ENCODE peak calls at places on chromosomes 12 and 14, in eight cellular contexts. One of them, this sample, is unnamed.

GRCh38 chr14:49861581-49861922 is 9.0 kb upstream of the NEMF start:
- DNase-seq in PC-3: peak; percentile 68
- DNase-seq in aorta: peak; percentile 74
- DNase-seq in mammary epithelial cell: peak; percentile 64
- DNase-seq in hepatocyte: peak; percentile 72
- DNase-seq in naive thymus-derived CD4-positive, alpha-beta T cell: peak; percentile 41
- DNase-seq in transverse colon: peak; percentile 73
- DNase-seq in A673: peak; percentile 80
- DNase-seq in this sample: peak; percentile 85

GRCh38 chr12:124847675-124848074 is 16.0 kb downstream of the SCARB1 start:
- DNase-seq in PC-3: no peak
- DNase-seq in aorta: no peak
- DNase-seq in mammary epithelial cell: peak; percentile 43
- DNase-seq in hepatocyte: no peak
- DNase-seq in naive thymus-derived CD4-positive, alpha-beta T cell: no peak
- DNase-seq in transverse colon: no peak
- DNase-seq in A673: no peak
- DNase-seq in this sample: no peak

GRCh38 chr12:110546339-110546738 is 36.8 kb downstream of the PPTC7 start:
- DNase-seq in PC-3: peak; percentile 97
- DNase-seq in aorta: no peak
- DNase-seq in mammary epithelial cell: peak; percentile 92
- DNase-seq in hepatocyte: peak; percentile 8
- DNase-seq in naive thymus-derived CD4-positive, alpha-beta T cell: no peak
- DNase-seq in transverse colon: no peak
- DNase-seq in A673: peak; percentile 54
- DNase-seq in this sample: peak; percentile 76

GRCh38 chr12:93378373-93379310 is 917 bp downstream of the NUDT4 start:
- DNase-seq in PC-3: peak; percentile 51
- DNase-seq in aorta: peak; percentile 63
- DNase-seq in mammary epithelial cell: peak; percentile 66
- DNase-seq in hepatocyte: peak; percentile 59
- DNase-seq in naive thymus-derived CD4-positive, alpha-beta T cell: peak; percentile 47
- DNase-seq in transverse colon: peak; percentile 46
- DNase-seq in A673: peak; percentile 70
- DNase-seq in this sample: peak; percentile 82

GRCh38 chr12:109818900-109819500 is 14.2 kb downstream of the TRPV4 start:
- DNase-seq in PC-3: peak; percentile 91
- DNase-seq in aorta: no peak
- DNase-seq in mammary epithelial cell: peak; percentile 95
- DNase-seq in hepatocyte: no peak
- DNase-seq in naive thymus-derived CD4-positive, alpha-beta T cell: no peak
- DNase-seq in transverse colon: no peak
- DNase-seq in A673: no peak
- DNase-seq in this sample: peak; percentile 84

GRCh38 chr14:102594514-102595175 is 2.2 kb downstream of the RCOR1 start:
- DNase-seq in PC-3: peak; percentile 79
- DNase-seq in aorta: peak; percentile 80
- DNase-seq in mammary epithelial cell: peak; percentile 61
- DNase-seq in hepatocyte: peak; percentile 80
- DNase-seq in naive thymus-derived CD4-positive, alpha-beta T cell: no peak
- DNase-seq in transverse colon: peak; percentile 85
- DNase-seq in A673: peak; percentile 83
- DNase-seq in this sample: peak; percentile 90

GRCh38 chr12:14993537-14994266 is 20.9 kb downstream of the PDE6H start:
- DNase-seq in PC-3: peak; percentile 25
- DNase-seq in aorta: peak; percentile 59
- DNase-seq in mammary epithelial cell: no peak
- DNase-seq in hepatocyte: peak; percentile 18
- DNase-seq in naive thymus-derived CD4-positive, alpha-beta T cell: no peak
- DNase-seq in transverse colon: no peak
- DNase-seq in A673: no peak
- DNase-seq in this sample: peak; percentile 32

GRCh38 chr12:84661732-84662326 is 250.8 kb downstream of the SLC6A15 start:
- DNase-seq in PC-3: peak; percentile 55
- DNase-seq in aorta: no peak
- DNase-seq in mammary epithelial cell: peak; percentile 32
- DNase-seq in hepatocyte: no peak
- DNase-seq in naive thymus-derived CD4-positive, alpha-beta T cell: no peak
- DNase-seq in transverse colon: no peak
- DNase-seq in A673: no peak
- DNase-seq in this sample: peak; percentile 55

GRCh38 chr14:103871596-103872480 is 24.5 kb upstream of the PPP1R13B start:
- DNase-seq in PC-3: no peak
- DNase-seq in aorta: peak; percentile 68
- DNase-seq in mammary epithelial cell: no peak
- DNase-seq in hepatocyte: peak; percentile 54
- DNase-seq in naive thymus-derived CD4-positive, alpha-beta T cell: peak; percentile 56
- DNase-seq in transverse colon: peak; percentile 89
- DNase-seq in A673: no peak
- DNase-seq in this sample: no peak

GRCh38 chr12:54984602-54985376 is at the start of gene TESPA1:
- DNase-seq in PC-3: no peak
- DNase-seq in aorta: peak; percentile 80
- DNase-seq in mammary epithelial cell: no peak
- DNase-seq in hepatocyte: no peak
- DNase-seq in naive thymus-derived CD4-positive, alpha-beta T cell: peak; percentile 55
- DNase-seq in transverse colon: peak; percentile 71
- DNase-seq in A673: no peak
- DNase-seq in this sample: no peak

GRCh38 chr12:132244724-132245295 is 84.6 kb downstream of the GALNT9 start:
- DNase-seq in PC-3: no peak
- DNase-seq in aorta: peak; percentile 28
- DNase-seq in mammary epithelial cell: no peak
- DNase-seq in hepatocyte: no peak
- DNase-seq in naive thymus-derived CD4-positive, alpha-beta T cell: no peak
- DNase-seq in transverse colon: no peak
- DNase-seq in A673: no peak
- DNase-seq in this sample: no peak

GRCh38 chr12:565589-566105 is 97.6 kb downstream of the NINJ2 start:
- DNase-seq in PC-3: no peak
- DNase-seq in aorta: peak; percentile 37
- DNase-seq in mammary epithelial cell: no peak
- DNase-seq in hepatocyte: no peak
- DNase-seq in naive thymus-derived CD4-positive, alpha-beta T cell: no peak
- DNase-seq in transverse colon: no peak
- DNase-seq in A673: no peak
- DNase-seq in this sample: no peak

GRCh38 chr14:72679591-72680151 is 214.2 kb downstream of the DPF3 start:
- DNase-seq in PC-3: no peak
- DNase-seq in aorta: no peak
- DNase-seq in mammary epithelial cell: no peak
- DNase-seq in hepatocyte: no peak
- DNase-seq in naive thymus-derived CD4-positive, alpha-beta T cell: no peak
- DNase-seq in transverse colon: no peak
- DNase-seq in A673: no peak
- DNase-seq in this sample: no peak

GRCh38 chr14:36655963-36656768 is 5.5 kb upstream of the PAX9 start:
- DNase-seq in PC-3: peak; percentile 77
- DNase-seq in aorta: no peak
- DNase-seq in mammary epithelial cell: no peak
- DNase-seq in hepatocyte: peak; percentile 37
- DNase-seq in naive thymus-derived CD4-positive, alpha-beta T cell: no peak
- DNase-seq in transverse colon: peak; percentile 32
- DNase-seq in A673: peak; percentile 93
- DNase-seq in this sample: peak; percentile 92

GRCh38 chr12:53053223-53054111 is 3.6 kb downstream of the TNS2 start:
- DNase-seq in PC-3: peak; percentile 87
- DNase-seq in aorta: peak; percentile 68
- DNase-seq in mammary epithelial cell: peak; percentile 72
- DNase-seq in hepatocyte: peak; percentile 86
- DNase-seq in naive thymus-derived CD4-positive, alpha-beta T cell: peak; percentile 45
- DNase-seq in transverse colon: peak; percentile 90
- DNase-seq in A673: no peak
- DNase-seq in this sample: peak; percentile 53

GRCh38 chr12:53052419-53053222 is 2.8 kb downstream of the TNS2 start:
- DNase-seq in PC-3: peak; percentile 72
- DNase-seq in aorta: peak; percentile 94
- DNase-seq in mammary epithelial cell: peak; percentile 51
- DNase-seq in hepatocyte: peak; percentile 65
- DNase-seq in naive thymus-derived CD4-positive, alpha-beta T cell: no peak
- DNase-seq in transverse colon: peak; percentile 90
- DNase-seq in A673: no peak
- DNase-seq in this sample: peak; percentile 92

GRCh38 chr12:53051058-53051880 is 1.4 kb downstream of the TNS2 start:
- DNase-seq in PC-3: no peak
- DNase-seq in aorta: peak; percentile 79
- DNase-seq in mammary epithelial cell: no peak
- DNase-seq in hepatocyte: peak; percentile 74
- DNase-seq in naive thymus-derived CD4-positive, alpha-beta T cell: no peak
- DNase-seq in transverse colon: peak; percentile 57
- DNase-seq in A673: no peak
- DNase-seq in this sample: peak; percentile 84

GRCh38 chr12:53050426-53051057 is 677 bp downstream of the TNS2 start:
- DNase-seq in PC-3: no peak
- DNase-seq in aorta: no peak
- DNase-seq in mammary epithelial cell: no peak
- DNase-seq in hepatocyte: no peak
- DNase-seq in naive thymus-derived CD4-positive, alpha-beta T cell: no peak
- DNase-seq in transverse colon: peak; percentile 7
- DNase-seq in A673: no peak
- DNase-seq in this sample: no peak

DNA sequence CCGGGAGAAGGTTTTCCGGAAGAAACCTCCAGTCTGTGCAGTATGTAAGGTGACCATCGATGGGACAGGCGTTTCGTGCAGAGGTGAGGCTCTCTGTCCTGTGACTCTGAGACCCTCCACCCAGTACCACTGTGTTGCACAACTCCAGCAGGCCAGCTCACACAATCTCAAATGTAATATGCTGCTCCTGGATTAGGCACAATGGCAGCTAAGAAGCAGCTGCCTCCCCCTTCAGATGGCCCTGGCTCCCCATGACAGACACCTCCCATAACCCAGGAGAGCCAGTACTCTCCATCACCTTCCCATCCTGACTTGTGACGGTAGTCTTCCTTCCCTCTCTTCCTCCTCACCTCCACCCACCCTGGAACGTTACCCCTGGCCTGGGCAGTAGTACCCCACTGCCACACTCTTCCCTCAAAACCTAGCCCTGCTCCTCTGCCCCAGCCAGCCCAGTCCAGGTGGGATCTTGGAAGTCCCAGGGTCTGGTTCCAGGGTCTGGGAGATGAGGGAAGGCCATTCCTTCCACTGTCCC is 2.1 kb downstream of the TNS2 start:
- DNase-seq in PC-3: no peak
- DNase-seq in aorta: no peak
- DNase-seq in mammary epithelial cell: no peak
- DNase-seq in hepatocyte: no peak
- DNase-seq in naive thymus-derived CD4-positive, alpha-beta T cell: no peak
- DNase-seq in transverse colon: no peak
- DNase-seq in A673: no peak
- DNase-seq in this sample: no peak
- H3K4me1 ChIP-seq in PC-3: peaks cover 63% of the 10 kb centered on the region
- H3K4me1 ChIP-seq in aorta: no peaks in the 10 kb centered on the region
- H3K4me1 ChIP-seq in mammary epithelial cell: peaks cover 67% of the 10 kb centered on the region
- H3K4me1 ChIP-seq in hepatocyte: peaks cover 55% of the 10 kb centered on the region
- H3K4me1 ChIP-seq in naive thymus-derived CD4-positive, alpha-beta T cell: peaks cover 6% of the 10 kb centered on the region
- H3K4me1 ChIP-seq in transverse colon: peaks cover 78% of the 10 kb centered on the region
- H3K4me1 ChIP-seq in A673: peaks cover 55% of the 10 kb centered on the region
- H3K4me1 ChIP-seq in this sample: peaks cover 67% of the 10 kb centered on the region

DNA sequence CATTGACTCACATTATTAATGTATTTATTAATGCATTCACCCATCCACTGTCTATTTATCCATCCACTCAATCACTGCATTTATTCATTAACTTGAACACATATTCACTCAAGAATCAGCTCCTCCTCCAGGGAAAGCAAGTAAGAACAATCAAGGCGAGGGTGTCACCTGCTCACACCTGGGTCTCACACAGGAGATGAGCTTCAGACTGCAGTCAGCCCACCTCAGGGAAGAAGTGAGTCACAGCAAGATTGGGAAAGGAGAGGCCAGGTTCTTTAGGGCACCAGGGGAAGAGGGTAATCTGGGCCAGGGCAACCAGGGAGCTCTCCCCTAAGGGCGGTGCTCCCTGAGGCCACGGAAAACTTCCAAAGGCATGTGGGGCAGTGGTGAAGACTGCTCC is 367.3 kb downstream of the BCL11B start:
- DNase-seq in PC-3: no peak
- DNase-seq in aorta: no peak
- DNase-seq in mammary epithelial cell: peak; percentile 59
- DNase-seq in hepatocyte: no peak
- DNase-seq in naive thymus-derived CD4-positive, alpha-beta T cell: no peak
- DNase-seq in transverse colon: no peak
- DNase-seq in A673: no peak
- DNase-seq in this sample: no peak
- H3K4me1 ChIP-seq in PC-3: peaks cover 22% of the 10 kb centered on the region
- H3K4me1 ChIP-seq in aorta: no peaks in the 10 kb centered on the region
- H3K4me1 ChIP-seq in mammary epithelial cell: peaks cover 65% of the 10 kb centered on the region
- H3K4me1 ChIP-seq in hepatocyte: peaks cover 10% of the 10 kb centered on the region
- H3K4me1 ChIP-seq in naive thymus-derived CD4-positive, alpha-beta T cell: peaks cover 4% of the 10 kb centered on the region
- H3K4me1 ChIP-seq in transverse colon: peaks cover 3% of the 10 kb centered on the region
- H3K4me1 ChIP-seq in A673: peaks cover 5% of the 10 kb centered on the region
- H3K4me1 ChIP-seq in this sample: peaks cover 2% of the 10 kb centered on the region

GRCh38 chr12:46363582-46364299 is 8.8 kb downstream of the SLC38A2 start:
- DNase-seq in PC-3: no peak
- DNase-seq in aorta: no peak
- DNase-seq in mammary epithelial cell: no peak
- DNase-seq in hepatocyte: no peak
- DNase-seq in naive thymus-derived CD4-positive, alpha-beta T cell: no peak
- DNase-seq in transverse colon: no peak
- DNase-seq in A673: no peak
- DNase-seq in this sample: no peak
- H3K4me1 ChIP-seq in PC-3: peaks cover 40% of the 10 kb centered on the region
- H3K4me1 ChIP-seq in aorta: peaks cover 10% of the 10 kb centered on the region
- H3K4me1 ChIP-seq in mammary epithelial cell: peaks cover 51% of the 10 kb centered on the region
- H3K4me1 ChIP-seq in hepatocyte: peaks cover 45% of the 10 kb centered on the region
- H3K4me1 ChIP-seq in naive thymus-derived CD4-positive, alpha-beta T cell: peaks cover 37% of the 10 kb centered on the region
- H3K4me1 ChIP-seq in transverse colon: peaks cover 83% of the 10 kb centered on the region
- H3K4me1 ChIP-seq in A673: peaks cover 62% of the 10 kb centered on the region
- H3K4me1 ChIP-seq in this sample: peaks cover 82% of the 10 kb centered on the region

DNA sequence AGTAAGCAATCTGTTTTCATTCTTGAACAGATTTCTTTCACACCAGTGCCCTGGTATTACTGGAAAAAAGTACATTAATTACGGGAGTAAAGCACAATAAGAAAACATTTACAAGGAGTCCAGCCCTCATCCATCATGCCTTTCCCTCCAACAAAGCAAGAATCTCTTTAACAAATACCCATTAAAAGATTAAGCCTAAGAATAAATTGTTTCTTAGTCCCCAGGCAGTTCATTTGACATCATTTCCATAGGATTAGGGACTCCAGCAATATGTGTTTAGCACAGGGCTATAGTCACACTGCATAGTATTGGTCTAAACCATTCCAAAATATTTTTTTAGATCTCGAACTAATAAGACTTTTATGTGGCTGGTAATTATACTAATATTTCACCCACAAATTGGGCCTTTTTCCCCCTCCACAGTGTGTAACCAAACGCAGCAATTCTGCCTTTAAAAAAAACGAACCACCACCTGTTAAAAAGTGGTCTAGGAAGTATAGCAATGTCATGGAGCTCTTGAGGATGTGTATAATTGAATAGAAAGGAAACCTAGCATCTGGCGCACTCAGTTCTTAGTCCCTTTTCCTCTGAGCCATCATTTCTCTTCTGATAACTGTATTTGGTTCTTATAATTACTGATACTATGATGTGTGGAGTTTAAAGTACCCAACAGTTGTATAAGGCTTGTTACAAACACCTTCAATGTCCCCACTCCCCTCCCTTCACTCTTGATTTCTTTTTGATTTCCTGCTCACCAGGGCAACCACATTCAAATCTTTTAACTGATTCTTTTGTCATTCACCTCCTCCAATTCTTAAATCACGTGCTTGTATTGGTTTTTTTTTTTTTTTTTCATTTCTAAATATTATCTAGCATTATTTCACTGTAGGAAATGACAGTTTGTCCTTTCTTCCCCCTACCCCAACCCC is 138.7 kb downstream of the ETV6 start:
- DNase-seq in PC-3: no peak
- DNase-seq in aorta: no peak
- DNase-seq in mammary epithelial cell: no peak
- DNase-seq in hepatocyte: no peak
- DNase-seq in naive thymus-derived CD4-positive, alpha-beta T cell: no peak
- DNase-seq in transverse colon: no peak
- DNase-seq in A673: peak; percentile 89
- DNase-seq in this sample: no peak
- H3K4me1 ChIP-seq in PC-3: no peaks in the 10 kb centered on the region
- H3K4me1 ChIP-seq in aorta: peaks cover 8% of the 10 kb centered on the region
- H3K4me1 ChIP-seq in mammary epithelial cell: peaks cover 13% of the 10 kb centered on the region
- H3K4me1 ChIP-seq in hepatocyte: no peaks in the 10 kb centered on the region
- H3K4me1 ChIP-seq in naive thymus-derived CD4-positive, alpha-beta T cell: no peaks in the 10 kb centered on the region
- H3K4me1 ChIP-seq in transverse colon: peaks cover 46% of the 10 kb centered on the region
- H3K4me1 ChIP-seq in A673: peaks cover 49% of the 10 kb centered on the region
- H3K4me1 ChIP-seq in this sample: peaks cover 22% of the 10 kb centered on the region

This sample was measured in adipocyte.